ENCODE peak calls at places on chromosome 1, in eight cellular contexts. S is fibroblast of mammary gland; Q is breast epithelium; T is CD4-positive, alpha-beta T cell; I is mammary epithelial cell; O is Peyer's patch; W is GM23338; D is cardiac fibroblast. G is an unnamed sample.

GRCh38 chr1:80582980-80583379 is 1217.8 kb upstream of the ADGRL2 start:
- DNase-seq in T (no peak), S (peak; percentile 0), O (no peak), D (peak; percentile 7), W (no peak), Q (peak; percentile 20), I (no peak), G (no peak)

GRCh38 chr1:202283379-202283844 is 58.3 kb downstream of the UBE2T start:
- DNase-seq in T (no peak), W (no peak), D (peak; percentile 75), S (peak; percentile 96), O (peak; percentile 23), I (peak; percentile 87), Q (peak; percentile 86), G (peak; percentile 43)

GRCh38 chr1:94951509-94952208 is 24.7 kb upstream of the CNN3 start:
- DNase-seq in I (peak; percentile 60), S (no peak), T (no peak), Q (peak; percentile 25), O (no peak), W (no peak), D (no peak), G (no peak)

GRCh38 chr1:19311503-19311930 is 427 bp downstream of the AKR7A2 start:
- DNase-seq in D (no peak), W (no peak), I (no peak), S (no peak), O (peak; percentile 22), T (no peak), Q (no peak), G (peak; percentile 20)

GRCh38 chr1:247409869-247410544 is 6.0 kb upstream of the NLRP3 start:
- DNase-seq in I (no peak), O (no peak), Q (no peak), W (no peak), S (no peak), D (no peak), T (no peak), G (no peak)

GRCh38 chr1:243378666-243379065 is 122.8 kb downstream of the SDCCAG8 start:
- DNase-seq in W (no peak), Q (no peak), I (no peak), O (no peak), D (no peak), S (no peak), T (no peak), G (no peak)

GRCh38 chr1:230797376-230798186 is 50.4 kb downstream of the CAPN9 start:
- DNase-seq in O (no peak), I (peak; percentile 33), T (no peak), Q (peak; percentile 45), D (peak; percentile 87), S (peak; percentile 73), W (peak; percentile 86), G (peak; percentile 86)

GRCh38 chr1:170513138-170513537 is 18.8 kb upstream of the GORAB start:
- DNase-seq in O (no peak), I (no peak), W (peak; percentile 56), S (no peak), Q (no peak), D (no peak), T (no peak), G (no peak)

GRCh38 chr1:4853930-4854329 is 199.5 kb downstream of the AJAP1 start:
- DNase-seq in O (no peak), D (no peak), I (no peak), Q (no peak), S (no peak), T (no peak), W (no peak), G (no peak)

GRCh38 chr1:205064741-205065316 is 19.4 kb downstream of the TMEM81 start:
- DNase-seq in W (no peak), D (no peak), S (no peak), T (no peak), I (no peak), O (no peak), Q (no peak), G (no peak)

GRCh38 chr1:95247607-95248006 is 13.6 kb downstream of the RWDD3 start:
- DNase-seq in I (no peak), O (no peak), W (no peak), D (no peak), T (no peak), Q (no peak), S (no peak), G (no peak)

DNA sequence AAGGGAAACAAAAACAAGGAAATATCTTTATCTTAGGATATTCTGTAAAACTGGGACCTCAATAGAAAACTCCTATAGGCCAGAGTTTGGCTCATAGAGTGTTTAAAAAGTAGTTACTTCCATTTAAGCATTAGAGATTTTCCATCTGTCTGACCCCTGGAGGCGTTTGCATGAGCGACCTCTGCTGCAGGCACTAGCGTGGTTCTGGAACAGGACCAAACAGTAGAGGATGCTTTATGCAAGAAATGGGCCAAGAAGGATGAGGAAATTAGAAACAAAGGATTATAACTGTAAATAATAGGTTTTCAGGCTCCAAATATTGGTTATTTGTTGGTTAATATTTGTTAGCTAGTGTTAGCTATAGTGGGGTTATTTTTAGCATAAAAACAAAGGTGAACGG is 5.7 kb downstream of the ZBTB40 start:
- DNase-seq in O (no peak), D (peak; percentile 83), S (peak; percentile 44), I (no peak), W (no peak), Q (no peak), T (no peak), G (peak; percentile 83)
- TF ChIP-seq CTCF in O (no peak), D (peak; percentile 19), S (peak; percentile 23), I (no peak), W (no peak), Q (no peak), T (no peak), G (peak; percentile 54)

GRCh38 chr1:85093644-85094043 is 45.3 kb upstream of the MCOLN3 start:
- DNase-seq in Q (no peak), I (peak; percentile 29), D (no peak), S (no peak), W (no peak), O (no peak), T (no peak), G (no peak)
- TF ChIP-seq CTCF in Q (no peak), I (no peak), D (no peak), S (no peak), W (no peak), O (no peak), T (no peak), G (no peak)

GRCh38 chr1:21671915-21672314 is 2.8 kb upstream of the RAP1GAP start:
- DNase-seq in Q (no peak), W (no peak), S (no peak), O (no peak), D (no peak), I (no peak), T (no peak), G (no peak)

GRCh38 chr1:21670956-21671902 is 2.1 kb upstream of the RAP1GAP start:
- DNase-seq in W (no peak), S (no peak), D (no peak), T (no peak), O (no peak), Q (no peak), I (no peak), G (no peak)

GRCh38 chr1:21669287-21670058 is at the start of gene RAP1GAP:
- DNase-seq in W (peak; percentile 78), O (no peak), Q (no peak), S (no peak), T (no peak), I (no peak), D (peak; percentile 33), G (no peak)

GRCh38 chr1:21669033-21669286 is 197 bp downstream of the RAP1GAP start:
- DNase-seq in O (no peak), S (no peak), T (no peak), I (no peak), W (no peak), Q (no peak), D (no peak), G (no peak)

DNA sequence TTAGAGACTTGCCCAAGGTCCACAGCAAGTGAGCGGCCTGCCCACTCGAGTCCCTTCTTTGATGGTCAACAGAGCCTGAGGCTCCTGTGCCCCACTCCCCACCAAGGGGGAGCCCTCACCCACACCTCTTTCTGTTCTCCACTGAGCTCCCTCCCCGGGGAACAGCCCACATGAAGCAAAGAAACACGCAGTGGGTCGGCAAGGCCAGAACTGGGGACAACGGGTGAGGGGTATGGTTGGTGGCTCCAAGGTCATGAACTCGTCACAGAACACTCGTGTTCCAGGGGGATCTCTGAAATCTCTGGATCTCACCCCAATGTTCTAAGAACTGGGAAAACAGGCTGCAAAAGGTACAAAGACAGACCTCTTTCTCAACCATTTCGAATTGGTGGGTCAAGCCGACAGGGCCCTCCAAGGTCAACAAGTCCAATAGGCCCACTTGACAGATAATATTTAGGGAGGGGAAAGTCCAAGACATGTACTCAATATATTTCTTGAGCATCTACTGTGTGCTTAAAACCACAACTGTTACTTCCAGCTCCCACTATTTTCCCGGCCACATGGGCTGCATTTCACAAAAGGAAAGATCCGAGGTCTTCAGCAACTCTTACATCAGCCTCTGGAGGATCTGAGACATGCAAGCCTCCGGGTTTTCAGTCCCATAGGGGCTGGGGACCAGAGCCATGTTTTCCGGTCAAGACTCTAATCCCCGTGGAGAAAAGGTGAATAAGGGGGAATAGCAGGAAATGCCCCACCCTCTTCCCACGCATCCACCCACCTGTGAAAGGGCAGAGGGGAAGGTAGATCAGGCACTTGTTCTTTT is 1.1 kb upstream of the RAP1GAP start:
- DNase-seq in Q (no peak), W (peak; percentile 49), D (no peak), T (no peak), S (no peak), I (no peak), O (no peak), G (peak; percentile 28)
- TF ChIP-seq CTCF in Q (no peak), W (no peak), D (no peak), T (no peak), S (no peak), I (no peak), O (no peak), G (no peak)

DNA sequence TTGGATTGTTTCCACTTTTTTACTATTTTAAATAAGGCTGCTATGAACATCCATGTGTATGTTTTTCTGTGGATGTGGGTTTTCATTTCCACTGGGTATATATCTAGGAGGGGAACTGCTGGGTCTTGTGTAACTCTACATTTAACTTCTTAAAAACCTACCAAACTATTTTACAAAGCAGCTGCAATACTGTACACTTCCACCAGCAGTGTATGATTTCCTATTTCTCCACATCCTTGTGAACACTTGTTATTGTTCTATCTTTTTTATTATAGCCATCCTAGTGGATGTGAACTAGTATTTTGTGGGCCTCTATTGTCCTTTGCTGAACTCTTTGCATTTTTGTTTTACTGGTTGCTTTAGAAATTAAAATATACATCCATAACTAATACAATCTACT is 33.4 kb downstream of the DIPK1A start:
- DNase-seq in I (no peak), W (no peak), O (no peak), Q (no peak), D (no peak), T (no peak), S (no peak), G (no peak)
- TF ChIP-seq CTCF in I (peak; percentile 22), W (no peak), O (no peak), Q (no peak), D (no peak), T (no peak), S (peak; percentile 16), G (no peak)